ENCODE peak calls at places on chromosomes 16 and 17, in four cellular contexts. A is fibroblast of gingiva, T is thoracic aorta, Y is upper lobe of right lung. F is an unnamed sample.

GRCh38 chr16:49868164-49868668 is 12.3 kb upstream of the ZNF423 start:
- DNase-seq in A (no peak), T (no peak), Y (no peak), F (no peak)

GRCh38 chr17:34146440-34147043 is 108.5 kb upstream of the CCL2 start:
- DNase-seq in A (no peak), Y (peak), T (no peak), F (no peak)

GRCh38 chr17:40019140-40019991 is 4.1 kb downstream of the CSF3 start:
- DNase-seq in A (peak), T (no peak), Y (no peak), F (no peak)

GRCh38 chr16:81313731-81314602 is 795 bp upstream of the GAN start:
- DNase-seq in T (no peak), A (no peak), Y (no peak), F (no peak)

GRCh38 chr17:29844339-29845048 is 85.5 kb downstream of the SSH2 start:
- DNase-seq in Y (no peak), A (no peak), T (no peak), F (no peak)

GRCh38 chr16:67571981-67572431 is 9.7 kb downstream of the CTCF start:
- DNase-seq in T (no peak), A (no peak), Y (no peak), F (no peak)

GRCh38 chr17:76354747-76355310 is 1.1 kb upstream of the PRPSAP1 start:
- DNase-seq in Y (no peak), T (no peak), A (no peak), F (no peak)

GRCh38 chr16:68985855-68986254 is 119.6 kb upstream of the HAS3 start:
- DNase-seq in A (peak), Y (no peak), T (no peak), F (no peak)

GRCh38 chr17:75288784-75289121 is 480 bp downstream of the SLC25A19 start:
- DNase-seq in T (no peak), Y (peak), A (no peak), F (no peak)

GRCh38 chr17:44502598-44503079 is 567 bp downstream of the GPATCH8 start:
- DNase-seq in Y (no peak), A (peak), T (no peak), F (no peak)

GRCh38 chr16:85554114-85554790 is 58.9 kb upstream of the GSE1 start:
- DNase-seq in T (no peak), A (peak), Y (peak), F (peak)

GRCh38 chr16:64590516-64590915 is 531.3 kb downstream of the CDH11 start:
- DNase-seq in Y (no peak), A (no peak), T (no peak), F (no peak)

GRCh38 chr17:15436399-15437369 is 30.7 kb downstream of the CDRT4 start:
- DNase-seq in Y (no peak), A (peak), T (no peak), F (peak)

GRCh38 chr17:82101301-82101715 is 3.3 kb upstream of the FASN start:
- DNase-seq in Y (no peak), T (no peak), A (no peak), F (no peak)

F was measured in tibial nerve.